ENCODE peak calls at places on chromosomes 7 and 10, in ten cellular contexts. N, B, D, H, E, X, Z, G, S and A are unnamed samples.

GRCh38 chr10:65891073-65891981 is 1034.5 kb upstream of the LRRTM3 start:
- DNase-seq in N (no peak), B (no peak), D (no peak), H (no peak), E (no peak), X (peak), Z (peak), G (no peak), S (no peak), A (no peak)

GRCh38 chr7:2710901-2711551 is 23.0 kb downstream of the AMZ1 start:
- DNase-seq in N (no peak), B (peak), D (peak), H (no peak), E (no peak), X (no peak), Z (no peak), G (no peak), S (no peak), A (no peak)

GRCh38 chr10:72322030-72322279 is 32.8 kb downstream of the DNAJB12 start:
- DNase-seq in N (no peak), B (no peak), D (no peak), H (no peak), E (no peak), X (peak), Z (no peak), G (no peak), S (no peak), A (no peak)

GRCh38 chr10:69731184-69731583 is 70.5 kb upstream of the COL13A1 start:
- DNase-seq in N (peak), B (peak), D (peak), H (peak), E (no peak), X (peak), Z (no peak), G (no peak), S (no peak), A (no peak)

GRCh38 chr10:11230706-11231105 is 213.0 kb downstream of the CELF2 start:
- DNase-seq in N (no peak), B (no peak), D (no peak), H (no peak), E (no peak), X (no peak), Z (no peak), G (no peak), S (no peak), A (no peak)

GRCh38 chr7:16609842-16610450 is 35.6 kb downstream of the ANKMY2 start:
- DNase-seq in N (no peak), B (peak), D (no peak), H (no peak), E (no peak), X (no peak), Z (no peak), G (no peak), S (no peak), A (no peak)

GRCh38 chr10:44761076-44761475 is 150.1 kb upstream of the TMEM72 start:
- DNase-seq in N (no peak), B (no peak), D (no peak), H (no peak), E (no peak), X (peak), Z (no peak), G (no peak), S (no peak), A (no peak)

GRCh38 chr7:45184326-45185027 is 26.9 kb downstream of the RAMP3 start:
- DNase-seq in N (no peak), B (no peak), D (peak), H (no peak), E (no peak), X (no peak), Z (no peak), G (no peak), S (no peak), A (no peak)

GRCh38 chr10:101235766-101236165 is 6.5 kb upstream of the LBX1 start:
- DNase-seq in N (no peak), B (no peak), D (peak), H (no peak), E (no peak), X (no peak), Z (no peak), G (no peak), S (no peak), A (no peak)

GRCh38 chr7:85573849-85574248 is 387.0 kb upstream of the SEMA3D start:
- DNase-seq in N (no peak), B (no peak), D (no peak), H (no peak), E (no peak), X (no peak), Z (no peak), G (no peak), S (no peak), A (no peak)

GRCh38 chr10:133534417-133534816 is 7.3 kb downstream of the CYP2E1 start:
- DNase-seq in N (peak), B (no peak), D (no peak), H (no peak), E (no peak), X (no peak), Z (no peak), G (no peak), S (no peak), A (no peak)

GRCh38 chr7:21543528-21544302 is 876 bp downstream of the DNAH11 start:
- DNase-seq in N (no peak), B (peak), D (no peak), H (no peak), E (no peak), X (peak), Z (no peak), G (peak), S (no peak), A (no peak)

GRCh38 chr10:29873941-29874340 is 185.4 kb downstream of the JCAD start:
- DNase-seq in N (no peak), B (peak), D (no peak), H (no peak), E (no peak), X (no peak), Z (no peak), G (no peak), S (no peak), A (no peak)

GRCh38 chr10:51629969-51630617 is 69.3 kb downstream of the CSTF2T start:
- DNase-seq in N (no peak), B (no peak), D (no peak), H (no peak), E (no peak), X (no peak), Z (no peak), G (no peak), S (no peak), A (no peak)

GRCh38 chr7:3588341-3588740 is 287.3 kb downstream of the SDK1 start:
- DNase-seq in N (no peak), B (no peak), D (no peak), H (no peak), E (no peak), X (no peak), Z (peak), G (no peak), S (no peak), A (no peak)

GRCh38 chr7:125828153-125828690 is 898.6 kb upstream of the POT1 start:
- DNase-seq in N (no peak), B (peak), D (no peak), H (no peak), E (no peak), X (peak), Z (peak), G (no peak), S (no peak), A (no peak)

GRCh38 chr7:101094791-101095375 is 9.6 kb downstream of the TRIM56 start:
- DNase-seq in N (no peak), B (peak), D (peak), H (peak), E (no peak), X (peak), Z (no peak), G (peak), S (no peak), A (no peak)

GRCh38 chr10:43595739-43596298 is 10.4 kb upstream of the ZNF485 start:
- DNase-seq in N (no peak), B (peak), D (no peak), H (no peak), E (no peak), X (no peak), Z (no peak), G (no peak), S (no peak), A (no peak)

GRCh38 chr10:132634241-132634946 is 96.8 kb downstream of the INPP5A start:
- DNase-seq in N (no peak), B (no peak), D (peak), H (peak), E (no peak), X (peak), Z (no peak), G (no peak), S (no peak), A (no peak)

GRCh38 chr7:132336797-132337196 is 239.5 kb downstream of the PLXNA4 start:
- DNase-seq in N (no peak), B (no peak), D (no peak), H (peak), E (no peak), X (no peak), Z (no peak), G (no peak), S (no peak), A (no peak)

GRCh38 chr10:71545001-71545400 is 148.3 kb downstream of the CDH23 start:
- DNase-seq in N (no peak), B (no peak), D (no peak), H (no peak), E (no peak), X (no peak), Z (no peak), G (no peak), S (no peak), A (no peak)

GRCh38 chr7:100465299-100465698 is 1.2 kb upstream of the SPACDR start:
- DNase-seq in N (no peak), B (no peak), D (no peak), H (no peak), E (no peak), X (peak), Z (no peak), G (no peak), S (no peak), A (no peak)

GRCh38 chr10:31749293-31749692 is 179.3 kb downstream of the ARHGAP12 start:
- DNase-seq in N (peak), B (no peak), D (no peak), H (no peak), E (no peak), X (no peak), Z (no peak), G (no peak), S (no peak), A (no peak)

GRCh38 chr7:92809397-92810241 is 26.8 kb downstream of the CDK6 start:
- DNase-seq in N (no peak), B (peak), D (peak), H (peak), E (peak), X (peak), Z (peak), G (no peak), S (peak), A (peak)

GRCh38 chr7:118572604-118573003 is 348.1 kb downstream of the ANKRD7 start:
- DNase-seq in N (no peak), B (no peak), D (no peak), H (no peak), E (no peak), X (no peak), Z (no peak), G (no peak), S (no peak), A (no peak)

GRCh38 chr7:16989883-16990413 is 108.2 kb upstream of the AGR3 start:
- DNase-seq in N (no peak), B (peak), D (no peak), H (peak), E (peak), X (peak), Z (peak), G (no peak), S (peak), A (no peak)

GRCh38 chr7:92924800-92925199 is 88.4 kb upstream of the CDK6 start:
- DNase-seq in N (no peak), B (no peak), D (no peak), H (no peak), E (no peak), X (no peak), Z (no peak), G (no peak), S (no peak), A (no peak)

GRCh38 chr7:107961399-107961798 is 41.6 kb downstream of the LAMB1 start:
- DNase-seq in N (no peak), B (peak), D (no peak), H (no peak), E (no peak), X (no peak), Z (no peak), G (no peak), S (no peak), A (no peak)

GRCh38 chr10:85510682-85511081 is 855.9 kb downstream of the GRID1 start:
- DNase-seq in N (no peak), B (no peak), D (peak), H (no peak), E (no peak), X (no peak), Z (no peak), G (no peak), S (no peak), A (no peak)

GRCh38 chr7:151700621-151701185 is 176.2 kb downstream of the PRKAG2 start:
- DNase-seq in N (no peak), B (peak), D (no peak), H (no peak), E (no peak), X (no peak), Z (peak), G (no peak), S (no peak), A (no peak)

GRCh38 chr10:64096941-64097340 is 575.7 kb downstream of the REEP3 start:
- DNase-seq in N (no peak), B (no peak), D (no peak), H (no peak), E (no peak), X (peak), Z (no peak), G (no peak), S (no peak), A (no peak)

GRCh38 chr7:30743371-30744074 is 8.4 kb upstream of the INMT start:
- DNase-seq in N (no peak), B (peak), D (no peak), H (no peak), E (no peak), X (peak), Z (peak), G (no peak), S (no peak), A (no peak)
- TF ChIP-seq CTCF in N (no peak), B (peak), D (peak), H (no peak), E (no peak), X (peak), Z (peak), G (no peak), S (no peak), A (no peak)

DNA sequence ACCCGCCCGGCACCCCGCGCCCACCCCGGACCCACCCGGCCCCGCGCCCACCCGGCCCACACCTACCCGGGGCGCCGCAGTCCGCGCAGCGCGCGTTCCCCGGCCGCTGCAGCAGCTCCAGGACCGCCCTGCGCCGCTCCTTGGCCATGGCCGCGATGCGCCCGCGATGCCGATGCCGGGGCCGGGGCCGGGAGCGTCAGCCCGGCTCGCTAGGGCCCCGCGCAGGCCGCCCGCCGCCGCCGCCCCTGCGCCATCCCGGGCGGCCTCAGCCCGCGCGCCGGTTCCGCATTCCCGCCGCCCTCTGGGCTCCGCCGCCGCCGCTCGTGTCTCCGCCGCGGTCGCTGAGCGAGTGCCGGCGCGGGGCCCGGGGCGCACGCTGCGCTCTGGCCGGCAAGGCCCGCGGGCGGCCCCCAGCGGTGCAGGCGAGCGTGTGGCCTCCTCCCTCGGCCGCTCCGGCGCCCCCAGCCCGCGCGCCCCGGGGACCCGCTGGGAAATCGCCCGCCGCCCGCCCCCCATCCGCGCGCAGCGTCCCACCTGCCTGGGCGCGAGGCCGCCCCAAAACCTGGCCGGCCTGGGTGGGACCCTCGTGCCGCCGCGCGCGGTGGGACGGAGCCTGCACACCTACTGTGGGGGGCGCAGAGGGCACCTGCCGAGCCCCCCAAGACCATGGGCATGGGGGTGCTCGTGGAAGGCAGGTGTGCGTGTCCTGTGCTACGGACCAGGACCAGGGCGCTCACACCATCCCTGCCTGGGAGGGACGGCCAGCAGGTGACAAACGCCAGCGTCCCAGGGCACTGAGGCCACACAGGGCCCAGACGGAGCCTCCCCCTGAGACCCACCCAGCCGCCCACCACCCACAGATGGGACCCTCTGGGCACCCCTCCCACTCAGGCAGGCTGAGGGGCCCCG is at the start of gene ADAP1:
- DNase-seq in N (peak), B (peak), D (no peak), H (peak), E (peak), X (peak), Z (peak), G (peak), S (no peak), A (peak)
- TF ChIP-seq CTCF in N (peak), B (no peak), D (no peak), H (no peak), E (no peak), X (no peak), Z (peak), G (peak), S (no peak), A (peak)

GRCh38 chr7:50657341-50657873 is 92.2 kb upstream of the DDC start:
- DNase-seq in N (no peak), B (peak), D (peak), H (peak), E (no peak), X (no peak), Z (no peak), G (no peak), S (peak), A (no peak)
- TF ChIP-seq CTCF in N (peak), B (peak), D (no peak), H (no peak), E (peak), X (no peak), Z (peak), G (no peak), S (peak), A (no peak)

GRCh38 chr7:24721378-24722030 is 35.8 kb downstream of the GSDME start:
- DNase-seq in N (no peak), B (no peak), D (peak), H (no peak), E (no peak), X (peak), Z (peak), G (no peak), S (no peak), A (no peak)

GRCh38 chr7:24720283-24720682 is 37.0 kb downstream of the GSDME start:
- DNase-seq in N (no peak), B (no peak), D (no peak), H (no peak), E (no peak), X (no peak), Z (no peak), G (no peak), S (no peak), A (no peak)

GRCh38 chr7:24723178-24723530 is 34.1 kb downstream of the GSDME start:
- DNase-seq in N (no peak), B (no peak), D (no peak), H (no peak), E (no peak), X (no peak), Z (no peak), G (no peak), S (no peak), A (no peak)

GRCh38 chr7:24724451-24725190 is 32.6 kb downstream of the GSDME start:
- DNase-seq in N (no peak), B (no peak), D (no peak), H (no peak), E (no peak), X (no peak), Z (no peak), G (no peak), S (no peak), A (no peak)

DNA sequence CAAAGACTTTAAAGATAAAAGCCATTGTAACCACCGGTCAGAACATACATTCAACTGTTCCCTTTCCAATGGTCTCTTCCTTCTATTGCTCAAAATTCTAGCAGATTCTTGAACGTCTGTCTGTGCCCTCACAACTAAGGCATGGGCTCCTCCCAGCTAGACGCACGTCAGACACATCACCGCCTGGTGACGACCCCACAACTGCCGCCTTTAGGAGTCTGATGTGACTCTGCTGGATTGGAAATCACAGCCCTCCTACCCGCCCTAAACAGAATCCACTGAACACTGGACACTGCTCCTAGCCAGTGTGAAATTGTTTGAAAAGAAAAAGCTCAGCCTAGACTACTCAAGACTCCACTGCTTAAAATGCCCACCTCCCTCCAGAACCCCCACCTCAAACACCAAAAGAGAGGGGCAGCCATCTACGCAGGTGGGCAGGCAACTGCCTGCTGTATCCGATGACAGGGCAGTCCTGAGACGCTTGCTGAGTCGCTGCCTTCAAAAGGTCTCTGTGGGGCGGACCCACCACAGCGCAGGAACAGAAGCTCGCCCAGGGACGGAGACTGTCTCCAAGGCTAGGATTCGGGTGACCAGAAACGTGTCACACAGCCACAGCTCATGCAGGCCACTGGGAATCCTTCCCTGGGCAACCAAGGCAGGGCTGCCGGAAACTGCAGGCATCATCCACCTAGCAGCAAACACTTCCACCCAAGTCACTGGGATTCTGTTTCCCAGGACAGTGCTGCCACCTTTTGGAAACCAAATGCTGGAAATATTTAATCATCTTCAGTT is 34.7 kb downstream of the GSDME start:
- DNase-seq in N (no peak), B (peak), D (peak), H (no peak), E (no peak), X (peak), Z (no peak), G (no peak), S (no peak), A (no peak)
- TF ChIP-seq CTCF in N (no peak), B (peak), D (peak), H (no peak), E (no peak), X (peak), Z (peak), G (peak), S (no peak), A (no peak)

GRCh38 chr7:29807179-29807841 is 1.0 kb downstream of the WIPF3 start:
- DNase-seq in N (peak), B (no peak), D (peak), H (peak), E (no peak), X (peak), Z (no peak), G (peak), S (no peak), A (no peak)
- TF ChIP-seq CTCF in N (peak), B (no peak), D (peak), H (peak), E (no peak), X (peak), Z (no peak), G (peak), S (no peak), A (no peak)

DNA sequence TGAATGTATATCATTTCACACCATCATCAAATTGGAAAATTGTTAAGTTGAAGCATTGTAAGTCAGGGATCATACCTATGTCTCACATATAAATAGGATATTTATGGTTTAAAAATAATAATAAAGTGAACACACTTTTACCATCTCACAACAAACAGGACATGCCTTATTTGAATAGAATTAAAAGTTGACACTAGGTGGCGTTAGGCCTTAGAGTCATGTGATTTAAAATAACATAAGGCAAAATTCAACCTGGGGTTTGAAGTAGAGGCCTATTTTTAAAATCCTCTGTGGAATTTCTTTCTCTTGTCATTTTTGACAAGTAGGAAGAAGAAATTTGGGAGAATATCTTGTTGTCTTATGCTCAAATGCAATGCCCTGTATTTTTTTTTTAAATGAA is 184.7 kb upstream of the PCDH15 start:
- DNase-seq in N (no peak), B (peak), D (no peak), H (no peak), E (no peak), X (peak), Z (peak), G (no peak), S (no peak), A (no peak)
- TF ChIP-seq CTCF in N (no peak), B (no peak), D (peak), H (no peak), E (peak), X (peak), Z (peak), G (peak), S (no peak), A (no peak)